ENCODE peak calls at places on chromosomes 16 and 17, in nine cellular contexts. O is BJ, F is coronary artery, T is tibial nerve, E is RWPE2, B is testis, U is NB4, W is spleen, J is cardiac muscle cell. V is an unnamed sample.

GRCh38 chr17:12230411-12230810 is 209.7 kb downstream of the MAP2K4 start:
- DNase-seq in U (no peak), F (no peak), E (no peak), W (no peak), J (no peak), B (no peak), O (no peak), T (no peak), V (no peak)

GRCh38 chr16:84722068-84722467 is 22.3 kb downstream of the USP10 start:
- DNase-seq in J (no peak), U (no peak), E (no peak), O (no peak), W (no peak), F (no peak), B (no peak), T (no peak), V (no peak)

GRCh38 chr17:50039058-50039457 is 16.9 kb upstream of the ITGA3 start:
- DNase-seq in J (no peak), U (no peak), B (no peak), E (no peak), F (peak; percentile 41), T (no peak), O (no peak), W (peak; percentile 34), V (no peak)

GRCh38 chr17:58556833-58557250 is 42.4 kb upstream of the MTMR4 start:
- DNase-seq in O (no peak), W (no peak), F (no peak), U (peak; percentile 53), T (no peak), J (no peak), B (no peak), E (no peak), V (no peak)

GRCh38 chr16:20750558-20750957 is 8.9 kb upstream of the THUMPD1 start:
- DNase-seq in W (no peak), F (no peak), B (no peak), J (no peak), T (no peak), U (no peak), E (no peak), O (no peak), V (no peak)

GRCh38 chr17:76202516-76202915 is 37.8 kb downstream of the RNF157 start:
- DNase-seq in O (no peak), E (no peak), U (no peak), B (no peak), W (no peak), J (no peak), T (no peak), F (no peak), V (no peak)

GRCh38 chr17:59292174-59292523 is 39.3 kb upstream of the YPEL2 start:
- DNase-seq in U (no peak), J (no peak), B (no peak), T (no peak), F (no peak), W (no peak), E (no peak), O (no peak), V (no peak)

GRCh38 chr16:80720759-80721470 is 83.5 kb downstream of the CDYL2 start:
- DNase-seq in F (no peak), W (no peak), U (no peak), E (no peak), J (no peak), O (no peak), B (no peak), T (no peak), V (no peak)

GRCh38 chr17:78923660-78924453 is 1.3 kb downstream of the TIMP2 start:
- DNase-seq in W (peak; percentile 96), U (peak; percentile 64), T (peak; percentile 60), J (no peak), O (no peak), B (peak; percentile 86), E (peak; percentile 86), F (no peak), V (no peak)

GRCh38 chr17:334974-335481 is 17.6 kb downstream of the RPH3AL start:
- DNase-seq in O (no peak), E (peak; percentile 33), W (peak; percentile 79), T (no peak), U (no peak), B (no peak), J (no peak), F (no peak), V (no peak)

GRCh38 chr17:35129154-35129972 is 7.9 kb downstream of the FNDC8 start:
- DNase-seq in E (no peak), W (no peak), O (no peak), J (no peak), T (no peak), B (no peak), F (no peak), U (no peak), V (no peak)

GRCh38 chr17:21463779-21464407 is 87.7 kb downstream of the KCNJ12 start:
- DNase-seq in F (no peak), O (no peak), B (peak; percentile 22), W (no peak), J (peak; percentile 3), U (no peak), T (no peak), E (no peak), V (no peak)

GRCh38 chr17:77320501-77321256 is 179.9 kb downstream of the SEC14L1 start:
- DNase-seq in J (peak; percentile 42), O (no peak), E (peak; percentile 69), T (peak; percentile 64), F (peak; percentile 84), U (peak; percentile 75), W (peak; percentile 86), B (no peak), V (no peak)

GRCh38 chr16:17470871-17471744 is at the start of gene XYLT1:
- DNase-seq in O (peak; percentile 78), B (peak; percentile 75), J (peak; percentile 76), U (peak; percentile 92), E (peak; percentile 76), T (peak; percentile 76), W (peak; percentile 88), F (peak; percentile 91), V (no peak)

GRCh38 chr17:4771519-4772234 is at the start of gene TM4SF5:
- DNase-seq in B (no peak), J (no peak), U (no peak), T (no peak), F (no peak), W (no peak), E (no peak), O (no peak), V (no peak)

GRCh38 chr17:72661093-72661944 is 431.2 kb downstream of the SLC39A11 start:
- DNase-seq in J (no peak), W (no peak), O (no peak), F (no peak), U (no peak), E (peak; percentile 95), B (peak; percentile 47), T (no peak), V (no peak)
- TF ChIP-seq CTCF in J (peak; percentile 13), W (no peak), O (peak; percentile 15), F (no peak), U (peak; percentile 7), E (peak; percentile 46), B (no peak), T (no peak), V (no peak)

DNA sequence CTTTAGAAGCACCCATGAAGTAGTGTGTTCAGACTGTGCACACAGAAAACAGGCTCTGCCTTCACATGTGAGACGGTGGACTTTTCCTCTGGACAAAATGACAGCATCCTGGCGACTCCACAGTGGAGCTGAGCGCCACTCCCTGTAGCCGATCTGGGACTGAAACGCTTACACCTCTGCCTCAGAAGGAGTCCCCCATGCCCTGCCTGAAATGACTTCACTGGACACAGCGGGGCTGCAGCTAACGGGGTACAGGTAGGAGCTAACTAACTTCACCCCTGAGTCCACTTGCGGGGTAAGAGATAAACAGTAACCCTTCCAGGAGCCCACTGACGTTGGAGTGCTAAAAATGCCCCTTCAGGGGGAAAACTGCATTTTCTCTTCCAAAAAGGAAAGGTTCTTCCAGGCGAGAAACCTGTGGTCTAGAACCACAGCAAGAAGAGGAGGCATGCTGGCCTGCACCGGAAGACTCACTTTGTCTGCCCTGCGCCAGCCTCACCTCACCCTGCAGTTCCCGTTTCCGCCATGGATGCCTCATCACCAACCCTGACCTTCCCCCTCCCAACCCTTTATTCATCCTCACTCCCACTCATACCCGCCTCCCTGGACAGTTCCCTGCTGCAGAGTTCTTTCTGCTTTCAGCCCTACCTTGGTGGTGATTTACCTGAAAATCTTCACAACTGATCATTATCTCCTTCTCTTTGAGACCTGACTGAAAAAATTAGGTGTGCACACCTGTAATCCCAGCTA is 19.4 kb upstream of the ENDOV start:
- DNase-seq in O (no peak), U (peak; percentile 16), B (no peak), W (no peak), F (no peak), E (peak; percentile 53), T (no peak), J (no peak), V (no peak)
- TF ChIP-seq CTCF in O (no peak), U (no peak), B (no peak), W (peak; percentile 23), F (no peak), E (no peak), T (no peak), J (no peak), V (no peak)

DNA sequence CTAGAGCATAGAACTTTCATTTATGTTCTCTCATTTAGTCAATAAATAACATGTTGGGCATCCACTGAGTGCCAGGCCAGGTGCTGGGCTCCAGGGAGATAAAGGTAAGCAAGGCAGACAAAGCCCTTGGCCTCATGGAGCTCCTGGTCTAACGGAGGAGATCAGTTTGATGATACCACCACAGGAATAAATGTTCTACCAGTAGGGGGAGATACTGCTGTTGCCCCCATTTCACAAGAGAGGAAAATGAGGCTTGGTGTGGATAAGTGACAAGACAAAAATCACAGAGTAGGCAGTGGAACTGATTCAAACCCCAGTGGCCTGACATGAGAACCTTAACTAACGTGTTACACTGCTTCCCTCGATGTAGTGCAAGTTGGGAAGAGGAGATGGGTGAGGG is 80.4 kb upstream of the ERCC4 start:
- DNase-seq in W (no peak), U (peak; percentile 6), J (no peak), B (no peak), T (no peak), F (no peak), E (no peak), O (no peak), V (no peak)
- TF ChIP-seq CTCF in W (no peak), U (peak; percentile 32), J (no peak), B (no peak), T (no peak), F (no peak), E (no peak), O (no peak), V (no peak)

GRCh38 chr17:75182569-75183436 is at the start of gene SUMO2:
- DNase-seq in E (peak; percentile 91), O (peak; percentile 60), J (peak; percentile 98), T (peak; percentile 91), B (peak; percentile 96), U (peak; percentile 96), W (peak; percentile 99), F (peak; percentile 96), V (no peak)

GRCh38 chr17:75181110-75181509 is 1.6 kb downstream of the SUMO2 start:
- DNase-seq in O (no peak), E (no peak), U (no peak), T (no peak), B (no peak), F (no peak), J (no peak), W (no peak), V (no peak)

GRCh38 chr17:75181608-75182318 is 996 bp downstream of the SUMO2 start:
- DNase-seq in B (peak; percentile 53), J (peak; percentile 24), T (peak; percentile 20), E (no peak), U (peak; percentile 52), W (no peak), O (no peak), F (peak; percentile 73), V (no peak)

GRCh38 chr17:75183999-75184884 is 1.5 kb upstream of the SUMO2 start:
- DNase-seq in T (no peak), E (no peak), O (no peak), W (peak; percentile 31), B (peak; percentile 37), J (no peak), F (no peak), U (no peak), V (no peak)

GRCh38 chr17:75182319-75182568 is 515 bp downstream of the SUMO2 start:
- DNase-seq in F (peak; percentile 79), B (no peak), E (no peak), J (no peak), W (peak; percentile 93), U (no peak), T (no peak), O (no peak), V (no peak)
- TF ChIP-seq CTCF in F (no peak), B (no peak), E (no peak), J (no peak), W (peak; percentile 69), U (no peak), T (no peak), O (no peak), V (no peak)

V was measured in vagina.